ENCODE peak calls at places on chromosomes 5 and 9, in eight cellular contexts. One of them, this sample, is unnamed.

GRCh38 chr5:67203701-67204074 is 7.1 kb upstream of the CD180 start:
- DNase-seq in heart left ventricle: no peak
- DNase-seq in brain microvascular endothelial cell: no peak
- DNase-seq in cardiac fibroblast: no peak
- DNase-seq in testis: no peak
- DNase-seq in GM06990: peak
- DNase-seq in dorsolateral prefrontal cortex: no peak
- DNase-seq in CD4-positive, CD25-positive, alpha-beta regulatory T cell: no peak
- DNase-seq in this sample: no peak

GRCh38 chr5:61933787-61934626 is 372.0 kb upstream of the KIF2A start:
- DNase-seq in brain microvascular endothelial cell: peak
- DNase-seq in heart left ventricle: no peak
- DNase-seq in dorsolateral prefrontal cortex: peak
- DNase-seq in CD4-positive, CD25-positive, alpha-beta regulatory T cell: peak
- DNase-seq in testis: peak
- DNase-seq in cardiac fibroblast: peak
- DNase-seq in GM06990: peak
- DNase-seq in this sample: no peak

GRCh38 chr9:132094314-132094791 is 14.7 kb upstream of the MED27 start:
- DNase-seq in cardiac fibroblast: peak
- DNase-seq in GM06990: no peak
- DNase-seq in testis: no peak
- DNase-seq in brain microvascular endothelial cell: peak
- DNase-seq in heart left ventricle: no peak
- DNase-seq in dorsolateral prefrontal cortex: no peak
- DNase-seq in CD4-positive, CD25-positive, alpha-beta regulatory T cell: no peak
- DNase-seq in this sample: no peak

GRCh38 chr5:122874179-122874875 is 28.9 kb downstream of the SNX24 start:
- DNase-seq in dorsolateral prefrontal cortex: no peak
- DNase-seq in brain microvascular endothelial cell: no peak
- DNase-seq in GM06990: no peak
- DNase-seq in testis: no peak
- DNase-seq in heart left ventricle: no peak
- DNase-seq in CD4-positive, CD25-positive, alpha-beta regulatory T cell: no peak
- DNase-seq in cardiac fibroblast: no peak
- DNase-seq in this sample: no peak

GRCh38 chr9:34486572-34486971 is 28.0 kb downstream of the DNAI1 start:
- DNase-seq in dorsolateral prefrontal cortex: no peak
- DNase-seq in brain microvascular endothelial cell: no peak
- DNase-seq in heart left ventricle: no peak
- DNase-seq in GM06990: no peak
- DNase-seq in testis: no peak
- DNase-seq in CD4-positive, CD25-positive, alpha-beta regulatory T cell: no peak
- DNase-seq in cardiac fibroblast: no peak
- DNase-seq in this sample: no peak

GRCh38 chr9:11701706-11702105 is 991.5 kb upstream of the TYRP1 start:
- DNase-seq in heart left ventricle: no peak
- DNase-seq in brain microvascular endothelial cell: no peak
- DNase-seq in CD4-positive, CD25-positive, alpha-beta regulatory T cell: no peak
- DNase-seq in cardiac fibroblast: no peak
- DNase-seq in testis: no peak
- DNase-seq in dorsolateral prefrontal cortex: no peak
- DNase-seq in GM06990: no peak
- DNase-seq in this sample: no peak

GRCh38 chr5:158814521-158814920 is 285.2 kb downstream of the EBF1 start:
- DNase-seq in CD4-positive, CD25-positive, alpha-beta regulatory T cell: no peak
- DNase-seq in dorsolateral prefrontal cortex: no peak
- DNase-seq in heart left ventricle: no peak
- DNase-seq in GM06990: no peak
- DNase-seq in brain microvascular endothelial cell: no peak
- DNase-seq in cardiac fibroblast: no peak
- DNase-seq in testis: no peak
- DNase-seq in this sample: no peak

GRCh38 chr5:42807722-42808447 is 3.8 kb downstream of the SELENOP start:
- DNase-seq in testis: no peak
- DNase-seq in cardiac fibroblast: no peak
- DNase-seq in GM06990: no peak
- DNase-seq in heart left ventricle: no peak
- DNase-seq in CD4-positive, CD25-positive, alpha-beta regulatory T cell: no peak
- DNase-seq in brain microvascular endothelial cell: no peak
- DNase-seq in dorsolateral prefrontal cortex: no peak
- DNase-seq in this sample: no peak

GRCh38 chr5:56527174-56527573 is 288.2 kb upstream of the MAP3K1 start:
- DNase-seq in GM06990: no peak
- DNase-seq in cardiac fibroblast: no peak
- DNase-seq in dorsolateral prefrontal cortex: no peak
- DNase-seq in brain microvascular endothelial cell: no peak
- DNase-seq in CD4-positive, CD25-positive, alpha-beta regulatory T cell: peak
- DNase-seq in testis: no peak
- DNase-seq in heart left ventricle: no peak
- DNase-seq in this sample: no peak

GRCh38 chr9:135074354-135075233 is 12.9 kb upstream of the OLFM1 start:
- DNase-seq in GM06990: no peak
- DNase-seq in testis: no peak
- DNase-seq in heart left ventricle: no peak
- DNase-seq in brain microvascular endothelial cell: no peak
- DNase-seq in cardiac fibroblast: no peak
- DNase-seq in CD4-positive, CD25-positive, alpha-beta regulatory T cell: no peak
- DNase-seq in dorsolateral prefrontal cortex: peak
- DNase-seq in this sample: no peak
- H3K4me3 ChIP-seq in GM06990: no peak
- H3K4me3 ChIP-seq in testis: peak
- H3K4me3 ChIP-seq in heart left ventricle: peak
- H3K4me3 ChIP-seq in brain microvascular endothelial cell: no peak
- H3K4me3 ChIP-seq in cardiac fibroblast: no peak
- H3K4me3 ChIP-seq in CD4-positive, CD25-positive, alpha-beta regulatory T cell: no peak
- H3K4me3 ChIP-seq in dorsolateral prefrontal cortex: peak
- H3K4me3 ChIP-seq in this sample: no peak

DNA sequence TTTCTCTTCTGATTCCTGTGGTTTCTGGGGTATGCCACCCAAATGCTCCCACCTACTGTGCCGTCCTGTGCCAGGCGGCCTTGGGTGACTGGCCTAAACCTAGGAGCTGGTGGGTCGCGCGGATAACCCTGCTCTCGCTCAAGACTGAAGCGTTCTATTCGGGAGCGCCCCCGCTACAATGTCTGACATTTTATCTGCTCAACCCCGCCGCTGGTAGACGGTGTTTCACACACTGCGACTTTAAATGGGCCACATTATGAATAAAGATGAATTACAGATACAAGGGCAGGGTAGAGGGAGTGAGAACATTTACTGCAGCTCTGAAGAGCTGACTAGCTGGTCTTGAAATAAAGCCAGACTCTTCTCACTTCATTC is 775 bp upstream of the PTCH1 start:
- DNase-seq in testis: peak
- DNase-seq in brain microvascular endothelial cell: no peak
- DNase-seq in GM06990: no peak
- DNase-seq in dorsolateral prefrontal cortex: peak
- DNase-seq in cardiac fibroblast: no peak
- DNase-seq in CD4-positive, CD25-positive, alpha-beta regulatory T cell: no peak
- DNase-seq in heart left ventricle: no peak
- DNase-seq in this sample: no peak
- H3K4me3 ChIP-seq in testis: peak
- H3K4me3 ChIP-seq in brain microvascular endothelial cell: peak
- H3K4me3 ChIP-seq in GM06990: no peak
- H3K4me3 ChIP-seq in dorsolateral prefrontal cortex: peak
- H3K4me3 ChIP-seq in cardiac fibroblast: no peak
- H3K4me3 ChIP-seq in CD4-positive, CD25-positive, alpha-beta regulatory T cell: no peak
- H3K4me3 ChIP-seq in heart left ventricle: no peak
- H3K4me3 ChIP-seq in this sample: no peak

GRCh38 chr5:180803181-180804128 is 849 bp upstream of the MGAT1 start:
- DNase-seq in GM06990: peak
- DNase-seq in testis: peak
- DNase-seq in brain microvascular endothelial cell: no peak
- DNase-seq in dorsolateral prefrontal cortex: peak
- DNase-seq in heart left ventricle: peak
- DNase-seq in cardiac fibroblast: no peak
- DNase-seq in CD4-positive, CD25-positive, alpha-beta regulatory T cell: peak
- DNase-seq in this sample: peak

GRCh38 chr5:180806351-180807011 is 3.9 kb upstream of the MGAT1 start:
- DNase-seq in heart left ventricle: no peak
- DNase-seq in GM06990: no peak
- DNase-seq in dorsolateral prefrontal cortex: no peak
- DNase-seq in testis: peak
- DNase-seq in cardiac fibroblast: no peak
- DNase-seq in brain microvascular endothelial cell: no peak
- DNase-seq in CD4-positive, CD25-positive, alpha-beta regulatory T cell: no peak
- DNase-seq in this sample: peak

GRCh38 chr5:180801596-180802324 is 846 bp downstream of the MGAT1 start:
- DNase-seq in dorsolateral prefrontal cortex: no peak
- DNase-seq in cardiac fibroblast: no peak
- DNase-seq in testis: no peak
- DNase-seq in CD4-positive, CD25-positive, alpha-beta regulatory T cell: no peak
- DNase-seq in GM06990: no peak
- DNase-seq in brain microvascular endothelial cell: no peak
- DNase-seq in heart left ventricle: no peak
- DNase-seq in this sample: no peak

GRCh38 chr5:180802325-180803180 is at the start of gene MGAT1:
- DNase-seq in CD4-positive, CD25-positive, alpha-beta regulatory T cell: peak
- DNase-seq in testis: peak
- DNase-seq in cardiac fibroblast: peak
- DNase-seq in GM06990: peak
- DNase-seq in dorsolateral prefrontal cortex: peak
- DNase-seq in brain microvascular endothelial cell: peak
- DNase-seq in heart left ventricle: peak
- DNase-seq in this sample: peak

DNA sequence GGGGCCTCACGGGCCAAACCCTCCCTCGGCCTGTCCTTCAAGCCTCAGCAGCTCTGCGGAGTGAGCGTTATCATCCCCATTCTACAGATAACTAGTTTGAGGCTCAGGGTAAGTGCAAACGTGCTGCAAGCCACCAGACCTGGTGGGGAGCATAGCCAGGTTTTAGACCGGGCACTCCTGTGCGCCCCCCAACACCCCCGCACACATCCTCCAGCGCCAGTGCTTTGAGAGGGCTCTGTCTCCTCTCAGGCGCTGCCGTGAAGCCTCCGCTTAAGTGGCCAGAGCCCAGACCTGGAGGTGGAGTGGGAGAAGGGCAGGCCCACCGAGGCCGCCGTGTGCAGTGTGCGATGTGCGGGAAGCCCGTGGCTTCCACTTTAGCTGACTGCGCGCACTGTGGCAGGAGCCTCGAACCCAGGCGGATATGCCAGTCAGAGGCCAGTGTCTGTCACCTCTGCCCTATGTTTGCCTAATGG is 1.6 kb upstream of the MGAT1 start:
- DNase-seq in GM06990: no peak
- DNase-seq in cardiac fibroblast: no peak
- DNase-seq in dorsolateral prefrontal cortex: no peak
- DNase-seq in CD4-positive, CD25-positive, alpha-beta regulatory T cell: peak
- DNase-seq in testis: peak
- DNase-seq in heart left ventricle: no peak
- DNase-seq in brain microvascular endothelial cell: no peak
- DNase-seq in this sample: no peak
- H3K4me3 ChIP-seq in GM06990: peak
- H3K4me3 ChIP-seq in cardiac fibroblast: no peak
- H3K4me3 ChIP-seq in dorsolateral prefrontal cortex: peak
- H3K4me3 ChIP-seq in CD4-positive, CD25-positive, alpha-beta regulatory T cell: peak
- H3K4me3 ChIP-seq in testis: no peak
- H3K4me3 ChIP-seq in heart left ventricle: peak
- H3K4me3 ChIP-seq in brain microvascular endothelial cell: no peak
- H3K4me3 ChIP-seq in this sample: peak

DNA sequence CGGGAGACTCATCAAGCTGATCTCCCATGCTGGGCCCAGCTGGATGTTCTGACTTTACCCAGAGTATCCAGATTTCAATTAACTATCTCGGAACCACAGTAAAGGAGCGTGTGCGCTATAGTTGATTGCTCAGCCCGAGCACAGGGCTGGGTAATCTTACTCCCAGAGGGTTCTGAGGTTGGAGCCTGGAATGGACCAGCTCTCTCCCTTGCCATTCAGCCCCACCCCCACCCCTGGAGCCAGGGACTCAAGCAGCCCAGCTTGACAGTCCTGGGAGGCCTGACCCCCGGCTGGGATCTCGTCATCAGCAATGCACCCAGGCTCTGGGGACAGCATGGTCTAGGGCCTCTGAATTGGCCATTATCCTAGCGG is 23.7 kb upstream of the PTGES start:
- DNase-seq in cardiac fibroblast: peak
- DNase-seq in brain microvascular endothelial cell: peak
- DNase-seq in testis: no peak
- DNase-seq in heart left ventricle: no peak
- DNase-seq in dorsolateral prefrontal cortex: no peak
- DNase-seq in GM06990: no peak
- DNase-seq in CD4-positive, CD25-positive, alpha-beta regulatory T cell: no peak
- DNase-seq in this sample: no peak
- H3K4me3 ChIP-seq in cardiac fibroblast: no peak
- H3K4me3 ChIP-seq in brain microvascular endothelial cell: peak
- H3K4me3 ChIP-seq in testis: no peak
- H3K4me3 ChIP-seq in heart left ventricle: no peak
- H3K4me3 ChIP-seq in dorsolateral prefrontal cortex: no peak
- H3K4me3 ChIP-seq in GM06990: no peak
- H3K4me3 ChIP-seq in CD4-positive, CD25-positive, alpha-beta regulatory T cell: no peak
- H3K4me3 ChIP-seq in this sample: no peak

GRCh38 chr5:31193026-31193425 is 460 bp upstream of the CDH6 start:
- DNase-seq in dorsolateral prefrontal cortex: no peak
- DNase-seq in heart left ventricle: no peak
- DNase-seq in GM06990: no peak
- DNase-seq in brain microvascular endothelial cell: no peak
- DNase-seq in testis: no peak
- DNase-seq in cardiac fibroblast: no peak
- DNase-seq in CD4-positive, CD25-positive, alpha-beta regulatory T cell: no peak
- DNase-seq in this sample: no peak
- H3K4me3 ChIP-seq in dorsolateral prefrontal cortex: peak
- H3K4me3 ChIP-seq in heart left ventricle: peak
- H3K4me3 ChIP-seq in GM06990: no peak
- H3K4me3 ChIP-seq in brain microvascular endothelial cell: peak
- H3K4me3 ChIP-seq in testis: peak
- H3K4me3 ChIP-seq in cardiac fibroblast: peak
- H3K4me3 ChIP-seq in CD4-positive, CD25-positive, alpha-beta regulatory T cell: no peak
- H3K4me3 ChIP-seq in this sample: no peak

This sample was measured in HL-60.